ENCODE peak calls at places on chromosome 1, in four cellular contexts. B is HepG2, T is K562, D is GM12878. W is an unnamed sample.

GRCh38 chr1:246669659-246670058 is 54.5 kb upstream of the SCCPDH start:
- DNase-seq in B (no peak), T (no peak), D (no peak), W (no peak)

GRCh38 chr1:88973520-88974137 is 18.8 kb downstream of the KYAT3 start:
- DNase-seq in B (peak), T (no peak), D (no peak), W (no peak)

GRCh38 chr1:202704601-202705000 is 5.7 kb downstream of the SYT2 start:
- DNase-seq in B (no peak), T (no peak), D (no peak), W (no peak)

GRCh38 chr1:150564051-150564991 is 15.1 kb downstream of the MCL1 start:
- DNase-seq in B (peak), T (no peak), D (no peak), W (no peak)

GRCh38 chr1:162215902-162216301 is 146.4 kb downstream of the NOS1AP start:
- DNase-seq in B (no peak), T (no peak), D (no peak), W (no peak)

GRCh38 chr1:19772053-19772452 is 27.7 kb downstream of the TMCO4 start:
- DNase-seq in B (no peak), T (no peak), D (no peak), W (no peak)

GRCh38 chr1:246428542-246429308 is 78.4 kb downstream of the SMYD3 start:
- DNase-seq in B (no peak), T (peak), D (peak), W (no peak)

GRCh38 chr1:202862672-202863560 is 26.0 kb downstream of the RABIF start:
- DNase-seq in B (peak), T (no peak), D (no peak), W (no peak)

GRCh38 chr1:156106624-156107488 is 7.7 kb upstream of the LMNA start:
- DNase-seq in B (no peak), T (peak), D (no peak), W (peak)

GRCh38 chr1:5707566-5708178 is 284.6 kb downstream of the NPHP4 start:
- DNase-seq in B (no peak), T (no peak), D (no peak), W (no peak)

GRCh38 chr1:156689035-156689959 is 12.1 kb upstream of the NES start:
- DNase-seq in B (peak), T (peak), D (no peak), W (peak)

GRCh38 chr1:24421502-24421901 is 5.9 kb downstream of the NIPAL3 start:
- DNase-seq in B (peak), T (no peak), D (no peak), W (no peak)

GRCh38 chr1:69737527-69738176 is 169.9 kb downstream of the LRRC7 start:
- DNase-seq in B (peak), T (peak), D (peak), W (no peak)

GRCh38 chr1:71135571-71135970 is 54.7 kb upstream of the ZRANB2 start:
- DNase-seq in B (no peak), T (no peak), D (no peak), W (no peak)

GRCh38 chr1:20494609-20495311 is 8.8 kb upstream of the CAMK2N1 start:
- DNase-seq in B (no peak), T (no peak), D (no peak), W (no peak)

GRCh38 chr1:200207711-200208126 is 180.2 kb downstream of the NR5A2 start:
- DNase-seq in B (no peak), T (no peak), D (peak), W (no peak)

GRCh38 chr1:230125633-230126528 is 58.8 kb downstream of the GALNT2 start:
- DNase-seq in B (no peak), T (peak), D (no peak), W (no peak)

GRCh38 chr1:243267346-243268283 is 11.8 kb downstream of the SDCCAG8 start:
- DNase-seq in B (no peak), T (no peak), D (no peak), W (no peak)

GRCh38 chr1:15830284-15830657 is 17.2 kb upstream of the SPEN start:
- DNase-seq in B (no peak), T (no peak), D (no peak), W (no peak)

GRCh38 chr1:234610061-234610581 is at the start of gene IRF2BP2:
- DNase-seq in B (peak), T (peak), D (no peak), W (no peak)

GRCh38 chr1:31705080-31705866 is 1.5 kb upstream of the COL16A1 start:
- DNase-seq in B (peak), T (peak), D (no peak), W (no peak)

GRCh38 chr1:12128120-12128519 is 38.7 kb upstream of the TNFRSF1B start:
- DNase-seq in B (no peak), T (no peak), D (no peak), W (no peak)

GRCh38 chr1:191608367-191608766 is 549.9 kb upstream of the RGS18 start:
- DNase-seq in B (peak), T (no peak), D (no peak), W (no peak)

GRCh38 chr1:16398371-16398953 is 31.4 kb downstream of the SZRD1 start:
- DNase-seq in B (no peak), T (no peak), D (no peak), W (no peak)

GRCh38 chr1:209672705-209673630 is 2.2 kb upstream of the G0S2 start:
- DNase-seq in B (no peak), T (no peak), D (peak), W (no peak)

GRCh38 chr1:170664283-170664827 is 424 bp downstream of the PRRX1 start:
- DNase-seq in B (no peak), T (no peak), D (no peak), W (peak)

GRCh38 chr1:231690072-231690471 is 63.5 kb downstream of the DISC1 start:
- DNase-seq in B (peak), T (no peak), D (no peak), W (no peak)

GRCh38 chr1:40930174-40930573 is 49.3 kb upstream of the CTPS1 start:
- DNase-seq in B (peak), T (no peak), D (no peak), W (no peak)

GRCh38 chr1:182783068-182783467 is 6.5 kb upstream of the NPL start:
- DNase-seq in B (no peak), T (no peak), D (no peak), W (no peak)

GRCh38 chr1:119249283-119249682 is 108.8 kb upstream of the WARS2 start:
- DNase-seq in B (no peak), T (no peak), D (no peak), W (no peak)

GRCh38 chr1:17893891-17894631 is 138.9 kb downstream of the ACTL8 start:
- DNase-seq in B (no peak), T (no peak), D (no peak), W (no peak)

GRCh38 chr1:153670257-153670858 is 435 bp downstream of the ILF2 start:
- DNase-seq in B (no peak), T (no peak), D (no peak), W (no peak)
- TF ChIP-seq CBX5 in B (no peak), T (no peak), D (no peak), W (no peak)

GRCh38 chr1:212247179-212247721 is 38.0 kb upstream of the PPP2R5A start:
- DNase-seq in B (peak), T (peak), D (no peak), W (no peak)
- TF ChIP-seq CBX5 in B (no peak), T (no peak), D (no peak), W (no peak)

DNA sequence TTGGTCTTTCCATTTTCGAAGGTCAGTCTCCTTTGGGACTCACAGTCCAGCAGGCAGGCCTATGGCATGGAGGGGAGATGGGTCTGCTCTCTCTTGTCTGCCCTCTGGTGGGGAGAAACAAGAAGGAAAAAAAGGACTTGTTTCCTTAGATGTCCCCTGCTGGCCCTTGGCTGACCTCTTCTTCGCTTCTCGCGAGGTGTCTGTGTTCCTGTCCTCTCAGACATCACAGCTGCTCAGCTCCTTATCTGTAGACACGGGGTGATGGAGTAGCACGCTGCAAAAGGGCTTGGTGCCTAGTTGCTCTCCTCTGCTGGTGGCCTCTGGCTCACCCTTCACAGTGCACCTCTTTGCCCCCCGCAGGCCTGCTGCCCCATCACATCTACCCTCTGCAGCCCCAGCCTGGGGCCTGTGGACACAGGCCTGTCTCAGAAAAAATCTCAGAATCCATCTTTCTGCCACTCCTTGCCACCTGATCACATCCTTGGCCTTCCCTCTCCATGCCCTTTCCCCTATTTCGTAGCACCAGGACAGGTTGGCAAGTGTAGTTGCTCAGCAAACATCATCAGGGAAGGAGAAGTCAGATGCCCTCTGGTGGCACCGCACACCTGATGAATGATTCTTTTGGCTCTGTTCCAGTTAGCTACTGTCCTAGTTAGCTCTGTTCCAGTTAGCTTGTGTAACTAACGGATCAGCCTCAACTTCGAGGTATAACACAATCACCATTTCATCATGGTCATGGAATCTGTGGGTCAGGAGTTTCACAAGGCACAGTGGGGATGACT is 18.7 kb upstream of the AK2 start:
- DNase-seq in B (peak), T (peak), D (peak), W (peak)
- TF ChIP-seq CBX5 in B (no peak), T (no peak), D (no peak), W (no peak)

DNA sequence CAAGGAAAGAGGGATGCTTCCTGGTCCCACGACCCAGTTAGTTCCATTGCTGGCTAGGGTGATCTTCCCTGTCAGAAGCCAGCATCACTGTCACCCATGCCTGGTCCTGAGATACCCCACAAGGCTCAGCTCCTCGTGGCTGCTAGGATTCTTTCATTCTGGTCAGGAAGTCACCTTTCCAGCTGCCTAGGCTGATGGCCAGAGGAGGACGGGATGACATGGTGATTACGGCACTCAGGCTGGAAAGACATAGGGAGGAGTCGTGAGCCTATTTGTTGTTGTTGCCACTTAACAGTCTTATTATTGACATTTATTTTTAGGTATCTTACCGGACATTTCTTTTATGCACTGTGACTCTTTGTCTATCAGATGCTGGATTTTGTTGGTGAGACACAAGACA is 20.0 kb upstream of the MAPKAPK2 start:
- DNase-seq in B (no peak), T (peak), D (no peak), W (no peak)
- TF ChIP-seq CBX5 in B (no peak), T (no peak), D (no peak), W (no peak)

DNA sequence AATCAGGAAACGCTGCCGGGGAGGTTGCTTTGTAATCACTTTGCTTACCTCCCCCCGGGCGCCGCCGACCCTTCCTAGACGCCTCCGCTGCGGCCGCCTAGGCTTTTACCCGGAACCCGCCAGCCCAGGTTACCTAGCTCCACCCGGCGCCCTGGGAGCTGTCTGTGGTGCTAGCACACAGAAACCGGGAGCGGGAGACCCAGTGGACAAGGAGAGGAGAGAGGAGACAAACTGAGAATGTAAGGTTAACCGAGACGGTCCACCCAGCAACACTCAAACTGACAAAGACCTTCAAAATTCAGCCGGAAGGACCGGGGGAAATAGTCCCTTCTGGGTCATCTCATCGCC is 9.8 kb downstream of the BARHL2 start:
- DNase-seq in B (peak), T (peak), D (no peak), W (peak)
- TF ChIP-seq CBX5 in B (no peak), T (no peak), D (no peak), W (no peak)

GRCh38 chr1:27345272-27345671 is 3.5 kb downstream of the SYTL1 start:
- DNase-seq in B (no peak), T (no peak), D (no peak), W (no peak)

GRCh38 chr1:27342778-27343638 is 1.2 kb downstream of the SYTL1 start:
- DNase-seq in B (peak), T (peak), D (no peak), W (no peak)

GRCh38 chr1:27341525-27342252 is at the start of gene SYTL1:
- DNase-seq in B (peak), T (peak), D (no peak), W (peak)

GRCh38 chr1:27343639-27344025 is 1.8 kb downstream of the SYTL1 start:
- DNase-seq in B (no peak), T (no peak), D (no peak), W (no peak)

GRCh38 chr1:27342391-27342777 is 562 bp downstream of the SYTL1 start:
- DNase-seq in B (no peak), T (no peak), D (no peak), W (no peak)
- TF ChIP-seq CBX5 in B (no peak), T (no peak), D (no peak), W (no peak)